ENCODE peak calls at places on chromosomes 16 and 17, in ten cellular contexts. One of them, this sample, is unnamed.

GRCh38 chr17:10349403-10349802 is 23.4 kb downstream of the MYH13 start:
- DNase-seq in NCI-H187: no peak
- DNase-seq in CD8-positive, alpha-beta memory T cell: no peak
- DNase-seq in neural progenitor cell: peak; percentile 34
- DNase-seq in T-helper 2 cell: peak; percentile 5
- DNase-seq in NT2/D1: peak; percentile 6
- DNase-seq in type B pancreatic cell: no peak
- DNase-seq in central memory CD4-positive, alpha-beta T cell: no peak
- DNase-seq in cardiac septum: no peak
- DNase-seq in upper lobe of right lung: no peak
- DNase-seq in this sample: no peak

GRCh38 chr16:88088161-88088581 is 136.9 kb downstream of the BANP start:
- DNase-seq in cardiac septum: no peak
- DNase-seq in central memory CD4-positive, alpha-beta T cell: no peak
- DNase-seq in neural progenitor cell: peak; percentile 4
- DNase-seq in NT2/D1: no peak
- DNase-seq in type B pancreatic cell: no peak
- DNase-seq in CD8-positive, alpha-beta memory T cell: no peak
- DNase-seq in T-helper 2 cell: no peak
- DNase-seq in NCI-H187: no peak
- DNase-seq in upper lobe of right lung: no peak
- DNase-seq in this sample: no peak

GRCh38 chr17:81859906-81860755 is at the start of gene P4HB:
- DNase-seq in NT2/D1: no peak
- DNase-seq in upper lobe of right lung: peak; percentile 99
- DNase-seq in neural progenitor cell: no peak
- DNase-seq in CD8-positive, alpha-beta memory T cell: no peak
- DNase-seq in cardiac septum: no peak
- DNase-seq in T-helper 2 cell: no peak
- DNase-seq in type B pancreatic cell: no peak
- DNase-seq in NCI-H187: no peak
- DNase-seq in central memory CD4-positive, alpha-beta T cell: no peak
- DNase-seq in this sample: no peak

GRCh38 chr16:87715658-87716057 is 50.1 kb downstream of the KLHDC4 start:
- DNase-seq in CD8-positive, alpha-beta memory T cell: no peak
- DNase-seq in neural progenitor cell: no peak
- DNase-seq in T-helper 2 cell: no peak
- DNase-seq in NCI-H187: no peak
- DNase-seq in type B pancreatic cell: no peak
- DNase-seq in upper lobe of right lung: no peak
- DNase-seq in NT2/D1: no peak
- DNase-seq in central memory CD4-positive, alpha-beta T cell: no peak
- DNase-seq in cardiac septum: no peak
- DNase-seq in this sample: no peak

GRCh38 chr17:8152981-8153549 is 861 bp upstream of the PER1 start:
- DNase-seq in CD8-positive, alpha-beta memory T cell: peak; percentile 25
- DNase-seq in cardiac septum: no peak
- DNase-seq in type B pancreatic cell: no peak
- DNase-seq in NT2/D1: no peak
- DNase-seq in NCI-H187: no peak
- DNase-seq in neural progenitor cell: no peak
- DNase-seq in central memory CD4-positive, alpha-beta T cell: no peak
- DNase-seq in upper lobe of right lung: no peak
- DNase-seq in T-helper 2 cell: no peak
- DNase-seq in this sample: peak; percentile 61

GRCh38 chr16:66568355-66568754 is 2.1 kb downstream of the CMTM1 start:
- DNase-seq in type B pancreatic cell: no peak
- DNase-seq in central memory CD4-positive, alpha-beta T cell: no peak
- DNase-seq in CD8-positive, alpha-beta memory T cell: no peak
- DNase-seq in neural progenitor cell: no peak
- DNase-seq in NT2/D1: no peak
- DNase-seq in NCI-H187: no peak
- DNase-seq in T-helper 2 cell: no peak
- DNase-seq in upper lobe of right lung: no peak
- DNase-seq in cardiac septum: no peak
- DNase-seq in this sample: no peak

GRCh38 chr17:57988301-57989010 is 402 bp upstream of the VEZF1 start:
- DNase-seq in NCI-H187: no peak
- DNase-seq in T-helper 2 cell: peak; percentile 87
- DNase-seq in upper lobe of right lung: peak; percentile 89
- DNase-seq in NT2/D1: no peak
- DNase-seq in CD8-positive, alpha-beta memory T cell: peak; percentile 72
- DNase-seq in central memory CD4-positive, alpha-beta T cell: peak; percentile 71
- DNase-seq in type B pancreatic cell: no peak
- DNase-seq in neural progenitor cell: no peak
- DNase-seq in cardiac septum: peak; percentile 85
- DNase-seq in this sample: peak; percentile 82

GRCh38 chr17:15999974-16000827 is 577 bp downstream of the TTC19 start:
- DNase-seq in NCI-H187: no peak
- DNase-seq in CD8-positive, alpha-beta memory T cell: no peak
- DNase-seq in central memory CD4-positive, alpha-beta T cell: peak; percentile 30
- DNase-seq in upper lobe of right lung: no peak
- DNase-seq in T-helper 2 cell: peak; percentile 68
- DNase-seq in neural progenitor cell: peak; percentile 84
- DNase-seq in cardiac septum: no peak
- DNase-seq in type B pancreatic cell: no peak
- DNase-seq in NT2/D1: no peak
- DNase-seq in this sample: peak; percentile 59

GRCh38 chr17:36888236-36888957 is 48.9 kb upstream of the LHX1 start:
- DNase-seq in NT2/D1: no peak
- DNase-seq in CD8-positive, alpha-beta memory T cell: no peak
- DNase-seq in T-helper 2 cell: no peak
- DNase-seq in NCI-H187: peak; percentile 71
- DNase-seq in type B pancreatic cell: no peak
- DNase-seq in upper lobe of right lung: no peak
- DNase-seq in cardiac septum: no peak
- DNase-seq in central memory CD4-positive, alpha-beta T cell: no peak
- DNase-seq in neural progenitor cell: peak; percentile 29
- DNase-seq in this sample: no peak

GRCh38 chr17:72697602-72698146 is 394.8 kb downstream of the SLC39A11 start:
- DNase-seq in neural progenitor cell: no peak
- DNase-seq in NCI-H187: no peak
- DNase-seq in type B pancreatic cell: no peak
- DNase-seq in cardiac septum: no peak
- DNase-seq in CD8-positive, alpha-beta memory T cell: no peak
- DNase-seq in T-helper 2 cell: no peak
- DNase-seq in upper lobe of right lung: no peak
- DNase-seq in NT2/D1: no peak
- DNase-seq in central memory CD4-positive, alpha-beta T cell: no peak
- DNase-seq in this sample: no peak

GRCh38 chr17:82016875-82017459 is 5.7 kb downstream of the CENPX start:
- DNase-seq in upper lobe of right lung: no peak
- DNase-seq in cardiac septum: no peak
- DNase-seq in central memory CD4-positive, alpha-beta T cell: no peak
- DNase-seq in T-helper 2 cell: no peak
- DNase-seq in type B pancreatic cell: no peak
- DNase-seq in CD8-positive, alpha-beta memory T cell: no peak
- DNase-seq in neural progenitor cell: no peak
- DNase-seq in NT2/D1: no peak
- DNase-seq in NCI-H187: no peak
- DNase-seq in this sample: no peak

GRCh38 chr16:85718682-85719081 is 29.9 kb upstream of the GINS2 start:
- DNase-seq in NT2/D1: no peak
- DNase-seq in T-helper 2 cell: no peak
- DNase-seq in cardiac septum: no peak
- DNase-seq in NCI-H187: peak; percentile 13
- DNase-seq in neural progenitor cell: peak; percentile 59
- DNase-seq in type B pancreatic cell: no peak
- DNase-seq in CD8-positive, alpha-beta memory T cell: no peak
- DNase-seq in upper lobe of right lung: no peak
- DNase-seq in central memory CD4-positive, alpha-beta T cell: no peak
- DNase-seq in this sample: no peak

GRCh38 chr17:38877130-38877851 is 7.4 kb downstream of the LASP1 start:
- DNase-seq in type B pancreatic cell: no peak
- DNase-seq in neural progenitor cell: peak; percentile 68
- DNase-seq in central memory CD4-positive, alpha-beta T cell: peak; percentile 54
- DNase-seq in cardiac septum: no peak
- DNase-seq in upper lobe of right lung: no peak
- DNase-seq in T-helper 2 cell: no peak
- DNase-seq in NT2/D1: no peak
- DNase-seq in NCI-H187: no peak
- DNase-seq in CD8-positive, alpha-beta memory T cell: peak; percentile 80
- DNase-seq in this sample: no peak

GRCh38 chr16:4713663-4714501 is 20.2 kb downstream of the ANKS3 start:
- DNase-seq in T-helper 2 cell: no peak
- DNase-seq in NT2/D1: peak; percentile 70
- DNase-seq in cardiac septum: peak; percentile 63
- DNase-seq in type B pancreatic cell: no peak
- DNase-seq in upper lobe of right lung: no peak
- DNase-seq in central memory CD4-positive, alpha-beta T cell: no peak
- DNase-seq in NCI-H187: no peak
- DNase-seq in neural progenitor cell: no peak
- DNase-seq in CD8-positive, alpha-beta memory T cell: no peak
- DNase-seq in this sample: no peak

GRCh38 chr16:23857256-23857891 is 21.6 kb downstream of the PRKCB start:
- DNase-seq in upper lobe of right lung: no peak
- DNase-seq in T-helper 2 cell: no peak
- DNase-seq in cardiac septum: no peak
- DNase-seq in neural progenitor cell: peak; percentile 18
- DNase-seq in central memory CD4-positive, alpha-beta T cell: no peak
- DNase-seq in type B pancreatic cell: no peak
- DNase-seq in NT2/D1: no peak
- DNase-seq in CD8-positive, alpha-beta memory T cell: no peak
- DNase-seq in NCI-H187: no peak
- DNase-seq in this sample: no peak

GRCh38 chr17:32777436-32777835 is 99.5 kb downstream of the MYO1D start:
- DNase-seq in central memory CD4-positive, alpha-beta T cell: no peak
- DNase-seq in NT2/D1: no peak
- DNase-seq in CD8-positive, alpha-beta memory T cell: no peak
- DNase-seq in NCI-H187: no peak
- DNase-seq in T-helper 2 cell: no peak
- DNase-seq in cardiac septum: no peak
- DNase-seq in neural progenitor cell: no peak
- DNase-seq in upper lobe of right lung: no peak
- DNase-seq in type B pancreatic cell: no peak
- DNase-seq in this sample: no peak

GRCh38 chr17:74410001-74410443 is 21.9 kb upstream of the GPRC5C start:
- DNase-seq in NT2/D1: no peak
- DNase-seq in central memory CD4-positive, alpha-beta T cell: no peak
- DNase-seq in neural progenitor cell: no peak
- DNase-seq in T-helper 2 cell: no peak
- DNase-seq in NCI-H187: no peak
- DNase-seq in type B pancreatic cell: no peak
- DNase-seq in CD8-positive, alpha-beta memory T cell: no peak
- DNase-seq in cardiac septum: no peak
- DNase-seq in upper lobe of right lung: no peak
- DNase-seq in this sample: no peak

GRCh38 chr17:17810374-17811248 is 26.2 kb downstream of the SREBF1 start:
- DNase-seq in NT2/D1: no peak
- DNase-seq in upper lobe of right lung: peak; percentile 67
- DNase-seq in central memory CD4-positive, alpha-beta T cell: no peak
- DNase-seq in neural progenitor cell: peak; percentile 72
- DNase-seq in T-helper 2 cell: no peak
- DNase-seq in cardiac septum: no peak
- DNase-seq in NCI-H187: no peak
- DNase-seq in type B pancreatic cell: no peak
- DNase-seq in CD8-positive, alpha-beta memory T cell: no peak
- DNase-seq in this sample: no peak

GRCh38 chr17:8857919-8858318 is 9.6 kb downstream of the PIK3R6 start:
- DNase-seq in central memory CD4-positive, alpha-beta T cell: no peak
- DNase-seq in NT2/D1: peak; percentile 2
- DNase-seq in NCI-H187: no peak
- DNase-seq in neural progenitor cell: no peak
- DNase-seq in type B pancreatic cell: no peak
- DNase-seq in T-helper 2 cell: peak; percentile 73
- DNase-seq in CD8-positive, alpha-beta memory T cell: peak; percentile 29
- DNase-seq in cardiac septum: peak; percentile 78
- DNase-seq in upper lobe of right lung: no peak
- DNase-seq in this sample: no peak

GRCh38 chr17:34393401-34393800 is 30.4 kb upstream of the CCL1 start:
- DNase-seq in type B pancreatic cell: no peak
- DNase-seq in central memory CD4-positive, alpha-beta T cell: no peak
- DNase-seq in NT2/D1: no peak
- DNase-seq in T-helper 2 cell: no peak
- DNase-seq in cardiac septum: no peak
- DNase-seq in NCI-H187: peak; percentile 79
- DNase-seq in CD8-positive, alpha-beta memory T cell: no peak
- DNase-seq in upper lobe of right lung: no peak
- DNase-seq in neural progenitor cell: no peak
- DNase-seq in this sample: no peak

GRCh38 chr16:22255335-22255734 is 41.9 kb upstream of the POLR3E start:
- DNase-seq in CD8-positive, alpha-beta memory T cell: no peak
- DNase-seq in NCI-H187: no peak
- DNase-seq in T-helper 2 cell: no peak
- DNase-seq in cardiac septum: no peak
- DNase-seq in central memory CD4-positive, alpha-beta T cell: no peak
- DNase-seq in upper lobe of right lung: no peak
- DNase-seq in NT2/D1: no peak
- DNase-seq in type B pancreatic cell: no peak
- DNase-seq in neural progenitor cell: no peak
- DNase-seq in this sample: no peak

GRCh38 chr17:82892869-82893565 is 53.2 kb upstream of the ZNF750 start:
- DNase-seq in central memory CD4-positive, alpha-beta T cell: peak; percentile 81
- DNase-seq in NCI-H187: no peak
- DNase-seq in T-helper 2 cell: peak; percentile 84
- DNase-seq in type B pancreatic cell: no peak
- DNase-seq in neural progenitor cell: no peak
- DNase-seq in cardiac septum: no peak
- DNase-seq in upper lobe of right lung: peak; percentile 82
- DNase-seq in CD8-positive, alpha-beta memory T cell: peak; percentile 88
- DNase-seq in NT2/D1: no peak
- DNase-seq in this sample: peak; percentile 49

GRCh38 chr16:51119576-51120288 is 31.3 kb downstream of the SALL1 start:
- DNase-seq in CD8-positive, alpha-beta memory T cell: no peak
- DNase-seq in T-helper 2 cell: no peak
- DNase-seq in cardiac septum: no peak
- DNase-seq in neural progenitor cell: no peak
- DNase-seq in NCI-H187: no peak
- DNase-seq in central memory CD4-positive, alpha-beta T cell: no peak
- DNase-seq in type B pancreatic cell: no peak
- DNase-seq in NT2/D1: no peak
- DNase-seq in upper lobe of right lung: no peak
- DNase-seq in this sample: no peak

GRCh38 chr16:66503030-66503429 is 46.9 kb downstream of the TK2 start:
- DNase-seq in cardiac septum: peak; percentile 74
- DNase-seq in central memory CD4-positive, alpha-beta T cell: no peak
- DNase-seq in upper lobe of right lung: no peak
- DNase-seq in NT2/D1: no peak
- DNase-seq in type B pancreatic cell: no peak
- DNase-seq in CD8-positive, alpha-beta memory T cell: no peak
- DNase-seq in NCI-H187: no peak
- DNase-seq in T-helper 2 cell: no peak
- DNase-seq in neural progenitor cell: no peak
- DNase-seq in this sample: peak; percentile 70

GRCh38 chr17:20184191-20184590 is 175.0 kb downstream of the SPECC1 start:
- DNase-seq in upper lobe of right lung: no peak
- DNase-seq in NCI-H187: no peak
- DNase-seq in central memory CD4-positive, alpha-beta T cell: no peak
- DNase-seq in cardiac septum: no peak
- DNase-seq in NT2/D1: no peak
- DNase-seq in neural progenitor cell: no peak
- DNase-seq in type B pancreatic cell: no peak
- DNase-seq in T-helper 2 cell: no peak
- DNase-seq in CD8-positive, alpha-beta memory T cell: no peak
- DNase-seq in this sample: no peak